ENCODE peak calls at places on chromosomes 3 and 15, in eight cellular contexts. C, J, E, G, M, I, H and L are unnamed samples.
A peak's percentile ranks its signal among the peaks of the same experiment; 100 is the strongest.

GRCh38 chr15:42672444-42672843 is 64.5 kb downstream of the CDAN1 start:
- DNase-seq in G (no peak), J (no peak), C (no peak), E (no peak), I (no peak), H (no peak), M (no peak), L (no peak)

GRCh38 chr3:131582438-131582837 is 79.7 kb upstream of the MRPL3 start:
- DNase-seq in H (no peak), C (no peak), J (no peak), I (no peak), M (no peak), G (no peak), E (no peak), L (no peak)

GRCh38 chr15:80507638-80508316 is 103.6 kb downstream of the ARNT2 start:
- DNase-seq in I (peak; percentile 96), G (no peak), J (no peak), M (no peak), H (no peak), E (no peak), C (no peak), L (no peak)

GRCh38 chr3:188202358-188203138 is 48.6 kb downstream of the LPP start:
- DNase-seq in J (peak; percentile 2), M (peak; percentile 62), H (no peak), C (no peak), I (no peak), E (peak; percentile 16), G (no peak), L (no peak)

GRCh38 chr3:187012609-187013051 is 82.3 kb downstream of the ST6GAL1 start:
- DNase-seq in C (no peak), M (no peak), H (no peak), I (peak; percentile 64), E (no peak), J (no peak), G (no peak), L (peak; percentile 72)

GRCh38 chr3:14481646-14482036 is 58.5 kb downstream of the GRIP2 start:
- DNase-seq in I (no peak), M (no peak), G (no peak), H (no peak), J (no peak), E (no peak), C (no peak), L (no peak)

GRCh38 chr3:12782172-12782815 is 14.2 kb upstream of the CAND2 start:
- DNase-seq in J (no peak), C (peak; percentile 46), H (no peak), G (peak; percentile 33), E (no peak), I (peak; percentile 75), M (peak; percentile 65), L (no peak)

GRCh38 chr3:12541625-12542024 is 3.7 kb downstream of the MKRN2OS start:
- DNase-seq in G (peak; percentile 50), E (no peak), H (no peak), M (no peak), I (no peak), C (no peak), J (no peak), L (peak; percentile 36)

GRCh38 chr3:173552526-173552925 is 155.0 kb downstream of the NLGN1 start:
- DNase-seq in I (peak; percentile 13), E (no peak), J (no peak), H (no peak), G (no peak), M (no peak), C (no peak), L (no peak)

GRCh38 chr3:134009345-134010000 is 20.3 kb downstream of the SLCO2A1 start:
- DNase-seq in I (peak; percentile 52), E (no peak), M (no peak), G (no peak), J (no peak), H (no peak), C (no peak), L (no peak)

GRCh38 chr3:112818289-112818688 is 28.4 kb downstream of the CD200R1L start:
- DNase-seq in I (peak; percentile 79), C (no peak), H (no peak), J (no peak), E (no peak), M (no peak), G (no peak), L (no peak)

GRCh38 chr3:23105048-23105447 is 98.1 kb upstream of the UBE2E2 start:
- DNase-seq in C (no peak), E (no peak), J (no peak), G (no peak), M (no peak), H (no peak), I (no peak), L (no peak)

GRCh38 chr3:64267774-64268604 is 42.7 kb upstream of the PRICKLE2 start:
- DNase-seq in H (no peak), M (no peak), C (peak; percentile 22), J (no peak), G (peak; percentile 80), E (no peak), I (peak; percentile 68), L (no peak)

GRCh38 chr15:70559223-70559823 is 204.0 kb downstream of the UACA start:
- DNase-seq in H (no peak), G (no peak), M (no peak), J (no peak), I (peak; percentile 44), E (no peak), C (no peak), L (peak; percentile 4)

GRCh38 chr3:81789686-81790085 is 28.2 kb upstream of the GBE1 start:
- DNase-seq in J (no peak), H (no peak), E (no peak), G (no peak), C (no peak), I (no peak), M (no peak), L (no peak)

GRCh38 chr3:50591196-50591741 is 20.3 kb downstream of the CISH start:
- DNase-seq in E (no peak), C (no peak), H (no peak), J (no peak), M (no peak), I (no peak), G (no peak), L (no peak)

GRCh38 chr15:67827561-67828378 is 2.5 kb downstream of the SKOR1 start:
- DNase-seq in I (no peak), E (no peak), G (peak; percentile 75), C (no peak), H (no peak), M (no peak), J (no peak), L (no peak)
- H3K4me2 ChIP-seq in I (no peak overlapping the region), E (peak overlapping the region; percentile 27), G (peak overlapping the region; percentile 77), C (no peak overlapping the region), H (no peak overlapping the region), M (peak overlapping the region; percentile 56), J (no peak overlapping the region), L (no peak overlapping the region)

GRCh38 chr3:6862880-6863195 is 1.9 kb downstream of the GRM7 start:
- DNase-seq in E (no peak), M (no peak), H (no peak), I (no peak), C (no peak), G (no peak), J (no peak), L (no peak)
- TF ChIP-seq CTCF in E (no peak), M (no peak), H (no peak), I (no peak), C (no peak), G (no peak), J (no peak), L (no peak)

GRCh38 chr3:71432044-71432970 is 151.2 kb downstream of the FOXP1 start:
- DNase-seq in J (no peak), C (no peak), M (no peak), I (no peak), H (no peak), E (no peak), G (no peak), L (no peak)
- H3K4me1 ChIP-seq in J (peaks cover 4% of the 10 kb centered on the region), C (no peaks in the 10 kb centered on the region), M (no peaks in the 10 kb centered on the region), I (peaks cover 2% of the 10 kb centered on the region), H (no peaks in the 10 kb centered on the region), E (no peaks in the 10 kb centered on the region), G (peaks cover 19% of the 10 kb centered on the region), L (peaks cover 38% of the 10 kb centered on the region)

GRCh38 chr3:30206051-30206450 is 400.4 kb upstream of the TGFBR2 start:
- DNase-seq in I (no peak), J (no peak), G (no peak), C (no peak), H (no peak), E (no peak), M (no peak), L (no peak)
- H3K4me2 ChIP-seq in I (no peak overlapping the region), J (no peak overlapping the region), G (no peak overlapping the region), C (no peak overlapping the region), H (peak overlapping the region; percentile 15), E (no peak overlapping the region), M (no peak overlapping the region), L (no peak overlapping the region)